ENCODE peak calls at places on chromosomes 3 and 15, in six cellular contexts. One of them, this sample, is unnamed.

GRCh38 chr15:93997071-93997658 is 234.2 kb upstream of the MCTP2 start:
- DNase-seq in activated CD4-positive, alpha-beta T cell treated with anti-CD3 and anti-CD28 coated beads for 24 hours: no peak
- DNase-seq in NCI-H345: no peak
- DNase-seq in T-helper 1 cell: no peak
- DNase-seq in heart right ventricle: no peak
- DNase-seq in A549: peak
- DNase-seq in this sample: no peak

GRCh38 chr3:65484964-65485363 is 553.8 kb downstream of the MAGI1 start:
- DNase-seq in heart right ventricle: no peak
- DNase-seq in activated CD4-positive, alpha-beta T cell treated with anti-CD3 and anti-CD28 coated beads for 24 hours: no peak
- DNase-seq in A549: no peak
- DNase-seq in T-helper 1 cell: no peak
- DNase-seq in NCI-H345: no peak
- DNase-seq in this sample: no peak

GRCh38 chr15:100544290-100544945 is 15.7 kb upstream of the CERS3 start:
- DNase-seq in T-helper 1 cell: no peak
- DNase-seq in NCI-H345: no peak
- DNase-seq in heart right ventricle: no peak
- DNase-seq in A549: no peak
- DNase-seq in activated CD4-positive, alpha-beta T cell treated with anti-CD3 and anti-CD28 coated beads for 24 hours: no peak
- DNase-seq in this sample: no peak

GRCh38 chr15:64938192-64938591 is 26.5 kb downstream of the ANKDD1A start:
- DNase-seq in T-helper 1 cell: no peak
- DNase-seq in A549: no peak
- DNase-seq in heart right ventricle: no peak
- DNase-seq in activated CD4-positive, alpha-beta T cell treated with anti-CD3 and anti-CD28 coated beads for 24 hours: no peak
- DNase-seq in NCI-H345: no peak
- DNase-seq in this sample: no peak

GRCh38 chr3:105177558-105177957 is 189.2 kb upstream of the ALCAM start:
- DNase-seq in A549: no peak
- DNase-seq in NCI-H345: no peak
- DNase-seq in T-helper 1 cell: no peak
- DNase-seq in activated CD4-positive, alpha-beta T cell treated with anti-CD3 and anti-CD28 coated beads for 24 hours: no peak
- DNase-seq in heart right ventricle: no peak
- DNase-seq in this sample: no peak

GRCh38 chr15:82942691-82943090 is 9.8 kb downstream of the HOMER2 start:
- DNase-seq in NCI-H345: no peak
- DNase-seq in activated CD4-positive, alpha-beta T cell treated with anti-CD3 and anti-CD28 coated beads for 24 hours: no peak
- DNase-seq in A549: peak
- DNase-seq in heart right ventricle: no peak
- DNase-seq in T-helper 1 cell: no peak
- DNase-seq in this sample: peak

GRCh38 chr15:100501095-100501494 is 27.7 kb downstream of the CERS3 start:
- DNase-seq in activated CD4-positive, alpha-beta T cell treated with anti-CD3 and anti-CD28 coated beads for 24 hours: no peak
- DNase-seq in heart right ventricle: no peak
- DNase-seq in NCI-H345: no peak
- DNase-seq in T-helper 1 cell: no peak
- DNase-seq in A549: no peak
- DNase-seq in this sample: no peak

GRCh38 chr3:43024183-43024865 is 45.2 kb downstream of the GASK1A start:
- DNase-seq in activated CD4-positive, alpha-beta T cell treated with anti-CD3 and anti-CD28 coated beads for 24 hours: no peak
- DNase-seq in heart right ventricle: no peak
- DNase-seq in NCI-H345: no peak
- DNase-seq in T-helper 1 cell: no peak
- DNase-seq in A549: no peak
- DNase-seq in this sample: no peak

GRCh38 chr3:103976931-103977339 is 1389.8 kb upstream of the ALCAM start:
- DNase-seq in activated CD4-positive, alpha-beta T cell treated with anti-CD3 and anti-CD28 coated beads for 24 hours: no peak
- DNase-seq in heart right ventricle: no peak
- DNase-seq in T-helper 1 cell: no peak
- DNase-seq in NCI-H345: no peak
- DNase-seq in A549: no peak
- DNase-seq in this sample: no peak

GRCh38 chr15:30896211-30896606 is 7.5 kb upstream of the FAN1 start:
- DNase-seq in T-helper 1 cell: no peak
- DNase-seq in activated CD4-positive, alpha-beta T cell treated with anti-CD3 and anti-CD28 coated beads for 24 hours: no peak
- DNase-seq in heart right ventricle: no peak
- DNase-seq in NCI-H345: no peak
- DNase-seq in A549: no peak
- DNase-seq in this sample: no peak

GRCh38 chr15:66017009-66017408 is 147.7 kb downstream of the RAB11A start:
- DNase-seq in activated CD4-positive, alpha-beta T cell treated with anti-CD3 and anti-CD28 coated beads for 24 hours: no peak
- DNase-seq in NCI-H345: no peak
- DNase-seq in T-helper 1 cell: no peak
- DNase-seq in A549: no peak
- DNase-seq in heart right ventricle: no peak
- DNase-seq in this sample: no peak